ENCODE peak calls at places on chromosomes 16 and 17, in seven cellular contexts. Y is endothelial cell, U is AG10803, B is Peyer's patch, J is transverse colon, O is cardiac muscle cell, G is lung. Z is an unnamed sample.

GRCh38 chr16:67304006-67304405 is 22.5 kb downstream of the KCTD19 start:
- DNase-seq in J (no peak), Y (no peak), O (no peak), U (peak), B (no peak), G (no peak), Z (no peak)

GRCh38 chr16:15653227-15653626 is 3.2 kb downstream of the NDE1 start:
- DNase-seq in Y (no peak), J (peak), O (no peak), B (no peak), U (peak), G (no peak), Z (no peak)

GRCh38 chr17:8991514-8992285 is 26.2 kb upstream of the PIK3R5 start:
- DNase-seq in J (peak), Y (peak), O (peak), B (no peak), G (peak), U (peak), Z (peak)

GRCh38 chr17:41967141-41967920 is 736 bp downstream of the CNP start:
- DNase-seq in Y (no peak), B (no peak), O (peak), G (no peak), U (no peak), J (peak), Z (no peak)

GRCh38 chr16:31265329-31266245 is 5.8 kb downstream of the ITGAM start:
- DNase-seq in Y (no peak), U (no peak), G (no peak), B (no peak), O (no peak), J (no peak), Z (no peak)

GRCh38 chr16:78505544-78506371 is 406.3 kb downstream of the WWOX start:
- DNase-seq in U (peak), G (peak), B (no peak), O (no peak), J (peak), Y (no peak), Z (peak)

GRCh38 chr16:63530208-63530607 is 1494.0 kb upstream of the CDH8 start:
- DNase-seq in U (no peak), O (peak), J (no peak), B (no peak), Y (no peak), G (no peak), Z (no peak)

GRCh38 chr17:63440770-63441335 is 5.3 kb downstream of the CYB561 start:
- DNase-seq in U (no peak), Y (no peak), O (no peak), B (no peak), G (no peak), J (no peak), Z (no peak)

GRCh38 chr17:27454089-27454488 is 2.2 kb upstream of the KSR1 start:
- DNase-seq in B (no peak), J (no peak), O (no peak), U (no peak), Y (no peak), G (no peak), Z (no peak)

GRCh38 chr17:41688641-41689496 is at the start of gene EIF1:
- DNase-seq in J (peak), B (peak), U (peak), Y (peak), O (peak), G (peak), Z (peak)

GRCh38 chr17:71251276-71251675 is 869.5 kb upstream of the SOX9 start:
- DNase-seq in B (no peak), J (no peak), G (no peak), U (peak), O (no peak), Y (no peak), Z (no peak)

GRCh38 chr17:5785343-5785742 is 201.0 kb upstream of the NLRP1 start:
- DNase-seq in J (no peak), Y (no peak), U (peak), B (no peak), G (no peak), O (no peak), Z (no peak)

GRCh38 chr17:29116652-29117439 is 63.4 kb downstream of the MYO18A start:
- DNase-seq in J (peak), O (peak), U (peak), G (peak), B (peak), Y (peak), Z (peak)

GRCh38 chr17:29115435-29115834 is 64.8 kb downstream of the MYO18A start:
- DNase-seq in O (no peak), B (no peak), Y (no peak), G (no peak), U (no peak), J (no peak), Z (no peak)

GRCh38 chr17:29115906-29116651 is 64.1 kb downstream of the MYO18A start:
- DNase-seq in Y (no peak), J (no peak), G (peak), O (peak), B (no peak), U (peak), Z (no peak)

GRCh38 chr17:29119265-29119664 is 60.9 kb downstream of the MYO18A start:
- DNase-seq in Y (no peak), G (no peak), O (no peak), B (no peak), J (no peak), U (no peak), Z (no peak)

GRCh38 chr17:29117440-29117753 is 62.8 kb downstream of the MYO18A start:
- DNase-seq in B (no peak), J (no peak), G (no peak), O (no peak), U (no peak), Y (no peak), Z (no peak)
- TF ChIP-seq CTCF in B (no peak), J (no peak), G (no peak), O (no peak), U (no peak), Y (peak), Z (peak)

DNA sequence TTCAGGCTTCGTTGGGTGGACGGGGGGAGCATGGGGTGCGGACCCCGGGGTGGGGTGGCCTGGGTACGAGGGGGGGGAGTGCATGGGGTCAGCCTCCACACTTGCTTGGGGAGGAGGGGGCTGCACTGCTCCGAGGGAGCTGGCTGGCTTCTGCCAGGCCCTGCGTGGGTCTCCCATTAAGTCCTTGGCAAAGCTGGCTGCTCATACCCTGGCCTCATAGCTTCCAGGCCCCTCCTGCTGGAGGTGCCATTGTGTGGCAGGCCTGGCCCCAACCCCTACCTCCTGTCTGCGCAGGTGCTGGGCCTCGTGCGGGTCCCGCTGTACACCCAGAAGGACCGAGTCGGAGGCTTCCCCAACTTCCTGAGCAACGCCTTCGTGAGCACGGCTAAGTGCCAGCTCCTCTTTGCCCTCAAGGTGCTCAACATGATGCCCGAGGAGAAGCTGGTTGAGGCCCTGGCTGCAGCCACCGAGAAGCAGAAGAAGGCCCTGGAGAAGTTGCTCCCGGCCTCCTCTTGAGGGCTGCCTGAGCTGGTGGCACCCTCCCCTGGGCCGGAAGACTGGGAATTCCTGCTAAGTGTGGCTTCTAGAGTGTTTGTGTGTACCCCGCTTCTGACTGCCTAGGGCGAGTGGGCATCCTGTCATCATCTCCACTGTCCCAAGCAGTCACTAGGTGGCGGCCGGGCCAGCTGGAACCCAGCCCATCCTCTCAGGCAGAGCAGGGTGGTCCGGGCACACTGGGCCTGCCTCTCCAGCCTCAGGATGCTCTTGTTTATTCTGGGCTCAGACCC is 1.5 kb downstream of the NUDT16L1 start:
- DNase-seq in U (peak), Y (no peak), O (no peak), J (no peak), B (peak), G (no peak), Z (no peak)
- TF ChIP-seq CTCF in U (peak), Y (no peak), O (no peak), J (no peak), B (no peak), G (no peak), Z (no peak)

DNA sequence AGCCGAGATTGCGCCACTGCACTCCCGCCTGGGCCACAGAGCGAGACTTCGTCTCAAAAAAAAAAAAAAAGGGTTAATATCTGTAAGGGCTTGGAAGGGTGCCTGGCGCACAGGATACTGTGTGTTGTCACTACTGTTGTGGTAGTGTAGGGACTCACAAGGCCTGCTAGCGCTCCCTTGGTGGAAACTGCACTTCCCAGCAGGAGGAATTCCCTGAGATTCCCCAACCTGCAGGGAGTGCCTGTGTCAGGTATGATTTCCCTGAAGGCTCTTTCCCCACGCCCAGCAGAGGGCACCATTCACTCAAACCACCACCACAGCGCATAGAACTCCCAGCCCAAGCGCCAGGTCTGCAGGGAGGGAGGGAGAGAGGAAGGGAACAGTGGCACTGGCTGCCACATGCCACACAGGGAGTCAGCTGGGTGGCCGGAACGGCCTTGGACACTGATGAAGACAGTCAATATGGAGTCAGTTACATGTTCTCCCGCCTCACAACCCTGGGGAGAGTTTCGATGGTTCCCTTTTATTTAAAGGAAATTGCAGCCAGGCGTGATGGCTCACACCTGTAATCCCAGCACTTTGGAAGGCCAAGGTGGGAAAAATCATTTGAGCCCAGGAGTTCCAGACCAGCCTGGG is 32.7 kb upstream of the CDH1 start:
- DNase-seq in U (peak), J (peak), B (peak), G (peak), O (peak), Y (peak), Z (peak)
- TF ChIP-seq CTCF in U (peak), J (peak), B (peak), G (peak), O (peak), Y (peak), Z (peak)

DNA sequence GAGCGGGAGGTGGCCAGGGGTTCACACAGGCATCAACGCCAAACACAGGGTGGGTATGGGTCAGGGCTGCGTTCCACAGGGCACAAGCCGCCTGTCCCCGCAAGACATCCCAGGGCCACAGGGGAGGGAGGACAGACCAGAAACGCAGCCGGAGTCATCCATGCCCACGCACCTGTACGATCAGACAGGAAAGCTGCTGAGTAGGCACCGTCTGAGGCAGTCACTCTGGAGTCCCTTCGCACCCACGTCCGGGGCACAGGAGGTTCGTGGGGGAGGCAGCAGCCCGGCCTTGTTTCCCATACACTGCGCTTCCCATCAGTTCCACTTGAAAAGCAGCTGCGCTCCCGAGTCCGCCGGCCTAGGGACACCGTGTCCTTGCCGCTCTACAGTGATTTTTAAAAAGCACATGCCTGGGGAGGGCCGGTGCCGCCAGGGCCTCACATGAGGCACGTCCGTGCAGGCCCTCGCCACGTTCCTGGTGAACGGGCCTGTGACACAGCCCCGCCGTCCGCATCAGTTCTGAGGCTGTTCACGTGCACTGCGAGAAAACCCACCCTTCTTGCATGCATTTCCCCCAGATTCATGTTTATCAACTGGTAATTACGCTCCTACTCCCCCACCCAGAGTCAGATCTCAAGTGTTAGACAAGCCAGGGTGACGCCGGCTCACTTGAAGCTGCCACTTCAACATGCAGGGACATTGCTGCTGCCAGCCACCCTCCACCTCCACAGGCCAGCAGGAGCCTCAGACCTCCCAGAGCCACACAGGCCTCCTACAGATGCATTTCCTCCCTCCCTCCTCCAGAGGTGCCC is 34.8 kb downstream of the WDR45B start:
- DNase-seq in J (no peak), U (no peak), G (no peak), Y (no peak), B (no peak), O (peak), Z (no peak)
- TF ChIP-seq CTCF in J (no peak), U (no peak), G (no peak), Y (no peak), B (no peak), O (no peak), Z (no peak)

DNA sequence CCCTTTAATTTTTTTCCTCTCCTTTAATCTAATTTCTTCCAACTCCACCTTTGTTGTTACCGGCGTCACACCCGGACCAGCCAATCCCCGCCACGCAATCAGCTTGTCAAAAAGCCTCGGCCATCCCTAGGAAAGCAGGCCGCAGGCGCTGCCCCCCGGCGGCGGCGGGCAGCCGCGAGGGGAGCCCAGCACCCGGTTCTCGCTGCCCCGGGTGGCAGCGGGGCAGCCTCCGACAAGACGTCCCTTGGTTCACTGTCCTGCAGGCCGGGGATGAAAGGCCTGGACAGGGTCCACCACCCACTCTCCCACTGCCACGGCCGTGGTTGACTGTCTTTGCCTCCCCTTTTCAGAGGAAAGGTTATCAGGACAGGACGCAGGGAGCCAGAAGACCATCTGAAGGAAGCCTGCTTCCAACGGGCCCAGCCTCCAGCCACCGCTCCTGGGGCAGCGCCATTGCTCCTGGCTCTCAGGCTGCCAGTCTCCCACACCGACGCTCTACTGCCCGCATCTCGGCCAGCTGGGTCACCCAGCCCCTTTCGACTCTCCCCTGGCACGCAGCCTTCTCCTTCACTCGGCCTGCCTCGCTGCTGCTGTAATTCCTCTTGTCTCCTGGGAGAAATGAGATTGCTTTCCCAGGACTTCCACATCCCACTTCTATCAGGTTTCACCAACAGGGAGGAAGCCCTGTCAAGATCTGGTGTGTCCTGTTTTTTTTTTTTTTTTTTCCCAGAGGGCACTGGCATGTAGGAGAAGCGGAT is 2.8 kb upstream of the UBTF start:
- DNase-seq in J (peak), G (peak), U (peak), B (peak), Y (peak), O (peak), Z (peak)
- TF ChIP-seq CTCF in J (no peak), G (no peak), U (peak), B (peak), Y (no peak), O (peak), Z (no peak)

GRCh38 chr16:56645838-56646237 is 5.8 kb upstream of the MT1B start:
- DNase-seq in G (no peak), Y (no peak), O (no peak), U (no peak), B (no peak), J (no peak), Z (no peak)

GRCh38 chr16:56641166-56641565 is 2.7 kb downstream of the MT1A start:
- DNase-seq in B (no peak), O (no peak), U (no peak), G (no peak), J (no peak), Y (no peak), Z (no peak)

GRCh38 chr16:56645311-56645710 is 6.4 kb upstream of the MT1B start:
- DNase-seq in U (no peak), B (no peak), G (no peak), O (no peak), Y (no peak), J (no peak), Z (no peak)

GRCh38 chr16:56643080-56643778 is 4.8 kb downstream of the MT1A start:
- DNase-seq in U (peak), O (peak), G (peak), J (peak), B (peak), Y (no peak), Z (no peak)

DNA sequence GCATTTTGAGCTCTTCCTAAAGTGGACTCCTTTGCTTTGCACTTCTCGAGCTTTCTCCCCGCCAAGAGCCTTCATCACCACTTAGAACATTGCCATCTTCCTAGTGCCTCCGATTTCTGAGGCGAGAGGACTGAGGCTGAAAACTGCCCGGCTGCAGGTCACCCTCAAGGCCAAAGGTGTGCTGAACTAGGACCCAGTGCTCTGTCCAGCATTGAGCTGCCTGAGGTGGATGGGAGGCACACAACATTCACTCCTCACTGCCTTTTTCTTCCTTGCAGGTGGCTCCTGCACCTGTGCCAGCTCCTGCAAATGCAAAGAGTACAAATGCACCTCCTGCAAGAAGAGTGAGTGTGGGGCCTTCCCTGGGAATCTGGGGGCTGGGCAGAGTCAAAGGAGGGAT is 5.4 kb downstream of the MT1A start:
- DNase-seq in O (no peak), Y (no peak), U (no peak), J (no peak), B (no peak), G (no peak), Z (no peak)
- TF ChIP-seq CTCF in O (peak), Y (no peak), U (no peak), J (no peak), B (no peak), G (no peak), Z (no peak)

GRCh38 chr16:75195811-75196790 is 10.9 kb downstream of the CTRB2 start:
- DNase-seq in Y (no peak), U (no peak), B (no peak), O (no peak), G (no peak), J (no peak), Z (peak)
- TF ChIP-seq CTCF in Y (no peak), U (no peak), B (no peak), O (no peak), G (no peak), J (no peak), Z (no peak)